ENCODE peak calls at places on chromosomes 4 and X, in seven cellular contexts. K is NCI-H1417 treated with DMSO at 0.1 percent for 48 hours, A is pancreas, T is prostate gland, U is endodermal cell, F is tibial artery, S is kidney glomerular epithelial cell. L is an unnamed sample.

GRCh38 chrX:20412871-20413486 is 146.3 kb upstream of the RPS6KA3 start:
- DNase-seq in K (no peak), A (no peak), T (no peak), U (no peak), F (peak; percentile 55), S (no peak), L (no peak)

GRCh38 chr4:8325284-8325973 is 55.9 kb downstream of the HTRA3 start:
- DNase-seq in K (no peak), A (peak; percentile 41), T (no peak), U (peak; percentile 29), F (peak; percentile 46), S (no peak), L (no peak)

GRCh38 chr4:71456841-71457240 is 118.0 kb downstream of the SLC4A4 start:
- DNase-seq in K (no peak), A (no peak), T (peak; percentile 13), U (no peak), F (no peak), S (peak; percentile 67), L (no peak)

GRCh38 chr4:77619408-77619807 is 13.8 kb downstream of the CXCL13 start:
- DNase-seq in K (no peak), A (no peak), T (no peak), U (no peak), F (no peak), S (no peak), L (no peak)

GRCh38 chr4:113248320-113248719 is 198.9 kb downstream of the ANK2 start:
- DNase-seq in K (no peak), A (no peak), T (no peak), U (peak; percentile 93), F (no peak), S (no peak), L (no peak)

GRCh38 chr4:2714071-2714770 is 41.9 kb downstream of the TNIP2 start:
- DNase-seq in K (no peak), A (no peak), T (no peak), U (no peak), F (peak; percentile 51), S (no peak), L (no peak)

GRCh38 chrX:76253432-76253831 is 80.6 kb downstream of the PBDC1 start:
- DNase-seq in K (no peak), A (no peak), T (peak; percentile 12), U (peak; percentile 73), F (no peak), S (peak; percentile 0), L (peak; percentile 6)

GRCh38 chr4:145827885-145828284 is 110.7 kb downstream of the ZNF827 start:
- DNase-seq in K (no peak), A (no peak), T (no peak), U (no peak), F (no peak), S (no peak), L (no peak)

GRCh38 chr4:3044812-3045499 is 29.4 kb downstream of the HTT-AS start:
- DNase-seq in K (no peak), A (no peak), T (no peak), U (no peak), F (no peak), S (no peak), L (no peak)

GRCh38 chrX:106939566-106939965 is 19.4 kb downstream of the CLDN2 start:
- DNase-seq in K (no peak), A (no peak), T (no peak), U (no peak), F (no peak), S (no peak), L (no peak)

GRCh38 chr4:181007751-181008150 is 1235.5 kb upstream of the TENM3 start:
- DNase-seq in K (no peak), A (no peak), T (no peak), U (no peak), F (no peak), S (peak; percentile 63), L (no peak)

GRCh38 chr4:182144621-182145359 is 98.4 kb upstream of the TENM3 start:
- DNase-seq in K (no peak), A (peak; percentile 55), T (no peak), U (peak; percentile 78), F (no peak), S (no peak), L (no peak)

GRCh38 chr4:140367738-140368137 is 5.7 kb upstream of the SCOC start:
- DNase-seq in K (no peak), A (no peak), T (no peak), U (no peak), F (no peak), S (peak; percentile 17), L (no peak)

GRCh38 chr4:76718806-76719205 is 179.1 kb downstream of the SOWAHB start:
- DNase-seq in K (no peak), A (no peak), T (no peak), U (no peak), F (no peak), S (no peak), L (no peak)

GRCh38 chrX:100643212-100643611 is 787 bp upstream of the SRPX2 start:
- DNase-seq in K (no peak), A (no peak), T (no peak), U (no peak), F (no peak), S (no peak), L (no peak)

GRCh38 chrX:13293700-13294099 is 26.2 kb downstream of the ATXN3L start:
- DNase-seq in K (peak; percentile 96), A (no peak), T (peak; percentile 26), U (no peak), F (no peak), S (no peak), L (peak; percentile 43)

GRCh38 chrX:112901821-112902732 is 61.4 kb upstream of the AMOT start:
- DNase-seq in K (no peak), A (no peak), T (no peak), U (no peak), F (no peak), S (peak; percentile 53), L (no peak)

GRCh38 chrX:53133400-53133799 is 39.5 kb downstream of the KANTR start:
- DNase-seq in K (no peak), A (no peak), T (peak; percentile 4), U (no peak), F (no peak), S (no peak), L (no peak)

GRCh38 chr4:37244583-37245390 is at the start of gene NWD2:
- DNase-seq in K (no peak), A (peak; percentile 72), T (no peak), U (peak; percentile 82), F (no peak), S (no peak), L (peak; percentile 24)

GRCh38 chr4:144627663-144628076 is 18.3 kb upstream of the HHIP start:
- DNase-seq in K (no peak), A (no peak), T (no peak), U (no peak), F (no peak), S (no peak), L (no peak)

GRCh38 chr4:36493240-36493639 is 211.8 kb downstream of the DTHD1 start:
- DNase-seq in K (no peak), A (no peak), T (no peak), U (no peak), F (no peak), S (no peak), L (no peak)

GRCh38 chr4:39635023-39635422 is 3.6 kb downstream of the SMIM14 start:
- DNase-seq in K (no peak), A (no peak), T (peak; percentile 81), U (peak; percentile 77), F (no peak), S (no peak), L (no peak)

GRCh38 chr4:176320976-176321361 is 1.2 kb downstream of the SPCS3 start:
- DNase-seq in K (no peak), A (no peak), T (no peak), U (no peak), F (no peak), S (peak; percentile 18), L (no peak)

GRCh38 chr4:154465085-154465484 is 26.5 kb downstream of the DCHS2 start:
- DNase-seq in K (no peak), A (no peak), T (no peak), U (no peak), F (no peak), S (no peak), L (no peak)

GRCh38 chrX:44843318-44843702 is 511 bp upstream of the DUSP21 start:
- DNase-seq in K (no peak), A (no peak), T (no peak), U (no peak), F (no peak), S (no peak), L (no peak)

GRCh38 chrX:30659421-30659820 is 6.2 kb downstream of the GK start:
- DNase-seq in K (no peak), A (no peak), T (no peak), U (no peak), F (no peak), S (no peak), L (no peak)

GRCh38 chr4:133154725-133155124 is 5.6 kb downstream of the PCDH10 start:
- DNase-seq in K (no peak), A (no peak), T (no peak), U (peak; percentile 47), F (no peak), S (no peak), L (no peak)

GRCh38 chr4:107993969-107994368 is 4.3 kb downstream of the HADH start:
- DNase-seq in K (no peak), A (no peak), T (no peak), U (no peak), F (no peak), S (no peak), L (no peak)